ENCODE peak calls at places on chromosome 13, in five cellular contexts. G is fibroblast of mammary gland; L is cardiac muscle cell; A is CD4-positive, alpha-beta memory T cell; K is foreskin fibroblast. M is an unnamed sample.

GRCh38 chr13:35549481-35549880 is 73.0 kb upstream of the MAB21L1 start:
- DNase-seq in G (peak; percentile 72), L (peak; percentile 77), A (peak; percentile 7), K (peak; percentile 79), M (peak; percentile 54)

GRCh38 chr13:81184556-81185265 is 843.8 kb upstream of the SPRY2 start:
- DNase-seq in G (peak; percentile 32), L (no peak), A (no peak), K (peak; percentile 26), M (peak; percentile 12)

GRCh38 chr13:51341804-51342203 is 2.3 kb downstream of the SERPINE3 start:
- DNase-seq in G (no peak), L (no peak), A (no peak), K (no peak), M (no peak)

GRCh38 chr13:49997935-49998334 is 1.1 kb downstream of the TRIM13 start:
- DNase-seq in G (peak; percentile 9), L (peak; percentile 22), A (no peak), K (no peak), M (no peak)

GRCh38 chr13:99230991-99231390 is 27.2 kb downstream of the GPR18 start:
- DNase-seq in G (no peak), L (no peak), A (no peak), K (no peak), M (no peak)

GRCh38 chr13:41652735-41653361 is 195.5 kb downstream of the RGCC start:
- DNase-seq in G (peak; percentile 80), L (peak; percentile 76), A (peak; percentile 50), K (peak; percentile 51), M (no peak)

GRCh38 chr13:80009760-80010159 is 331.2 kb downstream of the SPRY2 start:
- DNase-seq in G (no peak), L (no peak), A (no peak), K (no peak), M (no peak)

GRCh38 chr13:112213467-112214245 is 146.7 kb downstream of the SOX1 start:
- DNase-seq in G (no peak), L (no peak), A (no peak), K (no peak), M (no peak)

GRCh38 chr13:75384881-75385707 is 96.9 kb downstream of the TBC1D4 start:
- DNase-seq in G (no peak), L (no peak), A (no peak), K (no peak), M (no peak)

GRCh38 chr13:32538234-32538620 is 368 bp downstream of the N4BP2L2 start:
- DNase-seq in G (peak; percentile 45), L (peak; percentile 52), A (peak; percentile 87), K (peak; percentile 15), M (peak; percentile 1)

GRCh38 chr13:33277351-33277750 is 8.2 kb downstream of the STARD13 start:
- DNase-seq in G (no peak), L (no peak), A (no peak), K (no peak), M (no peak)

GRCh38 chr13:46469064-46469463 is 82.0 kb upstream of the RUBCNL start:
- DNase-seq in G (peak; percentile 70), L (peak; percentile 71), A (no peak), K (peak; percentile 63), M (peak; percentile 62)

GRCh38 chr13:76775031-76775740 is 111.0 kb downstream of the KCTD12 start:
- DNase-seq in G (no peak), L (peak; percentile 51), A (no peak), K (no peak), M (no peak)

GRCh38 chr13:76773695-76774094 is 112.5 kb downstream of the KCTD12 start:
- DNase-seq in G (peak; percentile 46), L (no peak), A (no peak), K (peak; percentile 6), M (no peak)

GRCh38 chr13:85408415-85408814 is 390.8 kb downstream of the SLITRK6 start:
- DNase-seq in G (no peak), L (no peak), A (no peak), K (no peak), M (no peak)

GRCh38 chr13:48579167-48579918 is 46.5 kb upstream of the RCBTB2 start:
- DNase-seq in G (no peak), L (no peak), A (no peak), K (no peak), M (no peak)

GRCh38 chr13:39302855-39303254 is 264.6 kb downstream of the NHLRC3 start:
- DNase-seq in G (no peak), L (no peak), A (no peak), K (no peak), M (no peak)

GRCh38 chr13:50365683-50366391 is 350.6 kb downstream of the KCNRG start:
- DNase-seq in G (no peak), L (no peak), A (peak; percentile 69), K (no peak), M (no peak)

GRCh38 chr13:20297181-20297580 is 65.1 kb upstream of the GJB6 start:
- DNase-seq in G (no peak), L (no peak), A (no peak), K (no peak), M (no peak)

GRCh38 chr13:24648983-24649684 is 31.1 kb upstream of the ATP12A start:
- DNase-seq in G (no peak), L (no peak), A (no peak), K (no peak), M (no peak)
- H3K4me3 ChIP-seq in G (no peak overlapping the region), L (no peak overlapping the region), A (no peak overlapping the region), K (no peak overlapping the region), M (no peak overlapping the region)

DNA sequence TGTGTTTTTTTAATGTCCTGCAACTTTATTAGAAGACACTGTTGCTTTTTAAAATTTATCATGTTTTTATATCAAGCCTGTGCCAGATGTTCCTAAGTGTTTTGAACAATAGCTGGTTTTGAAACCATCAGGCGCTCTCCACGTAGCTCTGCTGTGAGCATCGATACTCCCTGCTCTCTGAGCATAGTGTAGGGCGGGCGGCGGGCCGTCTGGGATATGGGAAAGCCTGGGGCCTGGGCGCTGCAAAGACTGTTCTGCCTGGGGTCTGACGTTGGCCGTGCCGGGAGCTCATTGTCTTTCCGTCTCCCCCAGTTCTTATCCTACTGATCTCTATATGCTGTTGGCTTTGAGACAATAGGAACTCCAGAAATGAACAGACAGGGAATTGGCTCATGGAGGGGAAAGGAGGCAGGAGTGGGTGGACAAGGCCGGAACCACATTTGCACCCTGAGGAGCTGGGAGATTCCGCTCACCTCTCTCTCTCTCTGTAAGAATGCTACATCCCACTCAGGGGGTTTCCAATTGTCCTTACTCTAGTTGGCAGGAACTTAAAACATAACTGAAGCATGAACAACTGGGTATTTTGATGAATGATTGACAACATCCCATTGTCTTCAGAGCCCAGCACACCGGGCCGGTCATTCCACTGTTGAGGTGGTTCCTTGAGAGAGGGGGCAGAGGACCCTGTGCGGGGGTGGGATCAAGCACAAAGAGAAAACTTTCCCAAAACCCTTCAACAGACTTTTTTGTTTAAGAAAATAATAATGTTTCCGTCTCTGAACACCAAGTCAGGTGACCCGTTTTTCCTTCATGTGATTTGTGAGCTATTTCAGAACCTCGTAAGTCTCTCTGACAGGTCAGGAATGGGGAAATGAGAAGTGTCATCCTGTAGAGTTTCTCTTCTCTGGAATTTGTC is 64.7 kb downstream of the COL4A2 start:
- DNase-seq in G (no peak), L (peak; percentile 44), A (no peak), K (no peak), M (no peak)
- H3K4me3 ChIP-seq in G (no peak overlapping the region), L (no peak overlapping the region), A (no peak overlapping the region), K (no peak overlapping the region), M (no peak overlapping the region)

GRCh38 chr13:106472621-106473020 is 62.8 kb downstream of the EFNB2 start:
- DNase-seq in G (no peak), L (no peak), A (no peak), K (no peak), M (no peak)
- H3K4me3 ChIP-seq in G (no peak overlapping the region), L (no peak overlapping the region), A (no peak overlapping the region), K (no peak overlapping the region), M (no peak overlapping the region)

DNA sequence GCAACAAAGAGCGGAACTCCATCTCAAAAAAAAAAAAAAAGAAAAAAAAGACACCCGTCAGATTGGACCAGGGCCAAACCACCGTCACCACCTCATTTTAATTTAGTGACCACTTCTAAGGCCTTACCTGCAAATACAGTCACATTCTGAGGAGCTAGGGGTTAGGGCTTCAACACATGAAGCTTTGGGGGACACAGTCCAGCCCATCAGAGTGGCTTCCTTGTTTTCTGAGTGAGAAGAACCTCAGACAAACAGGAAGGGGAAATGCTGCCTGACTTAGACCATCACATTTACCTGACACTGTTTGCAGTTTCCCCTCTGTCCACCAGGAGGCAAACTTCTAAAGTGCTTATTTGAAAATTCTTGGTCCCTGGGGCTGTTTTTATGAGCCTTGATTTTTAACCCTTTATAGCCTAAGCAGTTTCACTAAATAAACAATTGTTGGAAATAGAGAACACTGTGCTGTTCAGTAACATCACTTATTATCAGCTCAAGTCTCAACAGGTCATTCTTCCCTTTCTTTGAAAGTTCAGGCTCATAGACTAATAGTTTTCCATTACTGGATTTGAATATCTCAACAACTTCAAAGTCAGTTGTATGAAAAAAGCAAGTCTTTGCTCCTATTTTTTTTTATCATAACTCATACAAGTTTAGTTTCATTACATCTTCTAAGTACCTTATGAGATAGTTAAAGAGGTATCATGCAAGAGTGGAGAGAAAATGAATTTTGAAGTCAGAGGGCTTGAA is 74.9 kb upstream of the WASF3 start:
- DNase-seq in G (peak; percentile 80), L (peak; percentile 83), A (peak; percentile 85), K (peak; percentile 53), M (no peak)
- H3K4me3 ChIP-seq in G (no peak overlapping the region), L (no peak overlapping the region), A (no peak overlapping the region), K (no peak overlapping the region), M (no peak overlapping the region)